ENCODE peak calls at places on chromosomes 3 and 15, in five cellular contexts. One of them, this sample, is unnamed.

GRCh38 chr3:126108689-126109075 is 24.8 kb upstream of the SLC41A3 start:
- DNase-seq in stimulated activated CD4-positive, alpha-beta T cell treated with anti-CD3 and anti-CD28 coated beads, Interleukin-2, amount 100 ng/mL, for 48 hours: no peak
- DNase-seq in lung: no peak
- DNase-seq in hepatic stellate cell: no peak
- DNase-seq in SW 1271: no peak
- DNase-seq in this sample: no peak

GRCh38 chr15:33028495-33028894 is 166.0 kb downstream of the FMN1 start:
- DNase-seq in stimulated activated CD4-positive, alpha-beta T cell treated with anti-CD3 and anti-CD28 coated beads, Interleukin-2, amount 100 ng/mL, for 48 hours: no peak
- DNase-seq in lung: no peak
- DNase-seq in hepatic stellate cell: no peak
- DNase-seq in SW 1271: no peak
- DNase-seq in this sample: no peak

GRCh38 chr15:87420017-87420416 is 836.5 kb downstream of the NTRK3 start:
- DNase-seq in hepatic stellate cell: no peak
- DNase-seq in SW 1271: no peak
- DNase-seq in lung: no peak
- DNase-seq in stimulated activated CD4-positive, alpha-beta T cell treated with anti-CD3 and anti-CD28 coated beads, Interleukin-2, amount 100 ng/mL, for 48 hours: no peak
- DNase-seq in this sample: no peak

GRCh38 chr15:61680260-61681037 is 379.8 kb downstream of the VPS13C start:
- DNase-seq in hepatic stellate cell: no peak
- DNase-seq in stimulated activated CD4-positive, alpha-beta T cell treated with anti-CD3 and anti-CD28 coated beads, Interleukin-2, amount 100 ng/mL, for 48 hours: no peak
- DNase-seq in lung: no peak
- DNase-seq in SW 1271: no peak
- DNase-seq in this sample: no peak

GRCh38 chr3:178022599-178022998 is 513.6 kb upstream of the KCNMB2 start:
- DNase-seq in hepatic stellate cell: no peak
- DNase-seq in SW 1271: no peak
- DNase-seq in lung: no peak
- DNase-seq in stimulated activated CD4-positive, alpha-beta T cell treated with anti-CD3 and anti-CD28 coated beads, Interleukin-2, amount 100 ng/mL, for 48 hours: no peak
- DNase-seq in this sample: peak

GRCh38 chr3:29065211-29065785 is 215.6 kb upstream of the RBMS3 start:
- DNase-seq in hepatic stellate cell: peak
- DNase-seq in stimulated activated CD4-positive, alpha-beta T cell treated with anti-CD3 and anti-CD28 coated beads, Interleukin-2, amount 100 ng/mL, for 48 hours: no peak
- DNase-seq in SW 1271: peak
- DNase-seq in lung: peak
- DNase-seq in this sample: peak

GRCh38 chr3:168034152-168034928 is 61.4 kb downstream of the GOLIM4 start:
- DNase-seq in hepatic stellate cell: peak
- DNase-seq in SW 1271: no peak
- DNase-seq in stimulated activated CD4-positive, alpha-beta T cell treated with anti-CD3 and anti-CD28 coated beads, Interleukin-2, amount 100 ng/mL, for 48 hours: no peak
- DNase-seq in lung: no peak
- DNase-seq in this sample: peak

GRCh38 chr3:112685435-112685834 is 44.5 kb upstream of the CCDC80 start:
- DNase-seq in SW 1271: no peak
- DNase-seq in lung: no peak
- DNase-seq in stimulated activated CD4-positive, alpha-beta T cell treated with anti-CD3 and anti-CD28 coated beads, Interleukin-2, amount 100 ng/mL, for 48 hours: no peak
- DNase-seq in hepatic stellate cell: peak
- DNase-seq in this sample: peak

GRCh38 chr15:67110958-67111864 is 45.8 kb downstream of the SMAD3 start:
- DNase-seq in SW 1271: no peak
- DNase-seq in stimulated activated CD4-positive, alpha-beta T cell treated with anti-CD3 and anti-CD28 coated beads, Interleukin-2, amount 100 ng/mL, for 48 hours: no peak
- DNase-seq in hepatic stellate cell: no peak
- DNase-seq in lung: no peak
- DNase-seq in this sample: no peak

GRCh38 chr3:110420158-110420641 is 651.4 kb upstream of the NECTIN3 start:
- DNase-seq in lung: no peak
- DNase-seq in SW 1271: peak
- DNase-seq in hepatic stellate cell: peak
- DNase-seq in stimulated activated CD4-positive, alpha-beta T cell treated with anti-CD3 and anti-CD28 coated beads, Interleukin-2, amount 100 ng/mL, for 48 hours: no peak
- DNase-seq in this sample: peak

GRCh38 chr15:37134699-37135131 is 34.4 kb upstream of the MEIS2 start:
- DNase-seq in SW 1271: no peak
- DNase-seq in stimulated activated CD4-positive, alpha-beta T cell treated with anti-CD3 and anti-CD28 coated beads, Interleukin-2, amount 100 ng/mL, for 48 hours: no peak
- DNase-seq in hepatic stellate cell: peak
- DNase-seq in lung: no peak
- DNase-seq in this sample: peak

GRCh38 chr3:188712257-188712924 is 459.4 kb upstream of the TPRG1 start:
- DNase-seq in SW 1271: no peak
- DNase-seq in hepatic stellate cell: peak
- DNase-seq in stimulated activated CD4-positive, alpha-beta T cell treated with anti-CD3 and anti-CD28 coated beads, Interleukin-2, amount 100 ng/mL, for 48 hours: no peak
- DNase-seq in lung: no peak
- DNase-seq in this sample: peak

GRCh38 chr15:99009741-99010370 is 2.3 kb upstream of the PGPEP1L start:
- DNase-seq in lung: no peak
- DNase-seq in stimulated activated CD4-positive, alpha-beta T cell treated with anti-CD3 and anti-CD28 coated beads, Interleukin-2, amount 100 ng/mL, for 48 hours: no peak
- DNase-seq in SW 1271: no peak
- DNase-seq in hepatic stellate cell: no peak
- DNase-seq in this sample: no peak

GRCh38 chr15:98668566-98669308 is 20.4 kb downstream of the IGF1R start:
- DNase-seq in SW 1271: no peak
- DNase-seq in stimulated activated CD4-positive, alpha-beta T cell treated with anti-CD3 and anti-CD28 coated beads, Interleukin-2, amount 100 ng/mL, for 48 hours: peak
- DNase-seq in lung: no peak
- DNase-seq in hepatic stellate cell: no peak
- DNase-seq in this sample: peak

GRCh38 chr15:97598353-97598798 is 362.1 kb upstream of the ARRDC4 start:
- DNase-seq in stimulated activated CD4-positive, alpha-beta T cell treated with anti-CD3 and anti-CD28 coated beads, Interleukin-2, amount 100 ng/mL, for 48 hours: no peak
- DNase-seq in lung: no peak
- DNase-seq in hepatic stellate cell: no peak
- DNase-seq in SW 1271: no peak
- DNase-seq in this sample: no peak

GRCh38 chr3:41769106-41769505 is 192.8 kb downstream of the ULK4 start:
- DNase-seq in SW 1271: no peak
- DNase-seq in hepatic stellate cell: no peak
- DNase-seq in stimulated activated CD4-positive, alpha-beta T cell treated with anti-CD3 and anti-CD28 coated beads, Interleukin-2, amount 100 ng/mL, for 48 hours: no peak
- DNase-seq in lung: no peak
- DNase-seq in this sample: no peak

GRCh38 chr3:127525373-127525772 is 65.2 kb downstream of the TPRA1 start:
- DNase-seq in hepatic stellate cell: no peak
- DNase-seq in stimulated activated CD4-positive, alpha-beta T cell treated with anti-CD3 and anti-CD28 coated beads, Interleukin-2, amount 100 ng/mL, for 48 hours: no peak
- DNase-seq in lung: no peak
- DNase-seq in SW 1271: no peak
- DNase-seq in this sample: peak

GRCh38 chr15:73806698-73807483 is 53.7 kb upstream of the INSYN1 start:
- DNase-seq in stimulated activated CD4-positive, alpha-beta T cell treated with anti-CD3 and anti-CD28 coated beads, Interleukin-2, amount 100 ng/mL, for 48 hours: no peak
- DNase-seq in hepatic stellate cell: no peak
- DNase-seq in SW 1271: no peak
- DNase-seq in lung: no peak
- DNase-seq in this sample: no peak

GRCh38 chr15:35047528-35047927 is 37.6 kb downstream of the NANOGP8 start:
- DNase-seq in stimulated activated CD4-positive, alpha-beta T cell treated with anti-CD3 and anti-CD28 coated beads, Interleukin-2, amount 100 ng/mL, for 48 hours: no peak
- DNase-seq in SW 1271: no peak
- DNase-seq in lung: no peak
- DNase-seq in hepatic stellate cell: no peak
- DNase-seq in this sample: no peak

GRCh38 chr15:67914537-67915373 is 74.9 kb upstream of the RNU6-1 start:
- DNase-seq in lung: peak
- DNase-seq in stimulated activated CD4-positive, alpha-beta T cell treated with anti-CD3 and anti-CD28 coated beads, Interleukin-2, amount 100 ng/mL, for 48 hours: no peak
- DNase-seq in hepatic stellate cell: no peak
- DNase-seq in SW 1271: no peak
- DNase-seq in this sample: no peak

GRCh38 chr15:62858343-62858742 is 184.2 kb upstream of the TPM1 start:
- DNase-seq in stimulated activated CD4-positive, alpha-beta T cell treated with anti-CD3 and anti-CD28 coated beads, Interleukin-2, amount 100 ng/mL, for 48 hours: no peak
- DNase-seq in hepatic stellate cell: no peak
- DNase-seq in lung: no peak
- DNase-seq in SW 1271: no peak
- DNase-seq in this sample: no peak

GRCh38 chr3:23495507-23495906 is 292.4 kb downstream of the UBE2E2 start:
- DNase-seq in SW 1271: no peak
- DNase-seq in stimulated activated CD4-positive, alpha-beta T cell treated with anti-CD3 and anti-CD28 coated beads, Interleukin-2, amount 100 ng/mL, for 48 hours: no peak
- DNase-seq in hepatic stellate cell: no peak
- DNase-seq in lung: no peak
- DNase-seq in this sample: peak

GRCh38 chr3:56361731-56362130 is 106.5 kb downstream of the ERC2 start:
- DNase-seq in hepatic stellate cell: no peak
- DNase-seq in lung: no peak
- DNase-seq in SW 1271: no peak
- DNase-seq in stimulated activated CD4-positive, alpha-beta T cell treated with anti-CD3 and anti-CD28 coated beads, Interleukin-2, amount 100 ng/mL, for 48 hours: no peak
- DNase-seq in this sample: no peak

GRCh38 chr3:136194409-136195257 is 1.5 kb downstream of the MSL2 start:
- DNase-seq in hepatic stellate cell: no peak
- DNase-seq in stimulated activated CD4-positive, alpha-beta T cell treated with anti-CD3 and anti-CD28 coated beads, Interleukin-2, amount 100 ng/mL, for 48 hours: peak
- DNase-seq in SW 1271: no peak
- DNase-seq in lung: peak
- DNase-seq in this sample: no peak

GRCh38 chr3:122947086-122947611 is 80.4 kb downstream of the SEMA5B start:
- DNase-seq in hepatic stellate cell: no peak
- DNase-seq in SW 1271: no peak
- DNase-seq in stimulated activated CD4-positive, alpha-beta T cell treated with anti-CD3 and anti-CD28 coated beads, Interleukin-2, amount 100 ng/mL, for 48 hours: no peak
- DNase-seq in lung: no peak
- DNase-seq in this sample: no peak

GRCh38 chr3:151135548-151136337 is 50.3 kb downstream of the MED12L start:
- DNase-seq in hepatic stellate cell: no peak
- DNase-seq in SW 1271: no peak
- DNase-seq in lung: peak
- DNase-seq in stimulated activated CD4-positive, alpha-beta T cell treated with anti-CD3 and anti-CD28 coated beads, Interleukin-2, amount 100 ng/mL, for 48 hours: peak
- DNase-seq in this sample: no peak

GRCh38 chr3:100123112-100123511 is 8.8 kb upstream of the FILIP1L start:
- DNase-seq in lung: no peak
- DNase-seq in stimulated activated CD4-positive, alpha-beta T cell treated with anti-CD3 and anti-CD28 coated beads, Interleukin-2, amount 100 ng/mL, for 48 hours: no peak
- DNase-seq in SW 1271: no peak
- DNase-seq in hepatic stellate cell: no peak
- DNase-seq in this sample: no peak

GRCh38 chr3:120062474-120062873 is 31.8 kb downstream of the GSK3B start:
- DNase-seq in lung: no peak
- DNase-seq in hepatic stellate cell: no peak
- DNase-seq in stimulated activated CD4-positive, alpha-beta T cell treated with anti-CD3 and anti-CD28 coated beads, Interleukin-2, amount 100 ng/mL, for 48 hours: no peak
- DNase-seq in SW 1271: no peak
- DNase-seq in this sample: no peak

GRCh38 chr3:123683146-123683545 is 98.3 kb upstream of the HACD2 start:
- DNase-seq in SW 1271: no peak
- DNase-seq in stimulated activated CD4-positive, alpha-beta T cell treated with anti-CD3 and anti-CD28 coated beads, Interleukin-2, amount 100 ng/mL, for 48 hours: no peak
- DNase-seq in hepatic stellate cell: no peak
- DNase-seq in lung: no peak
- DNase-seq in this sample: no peak

GRCh38 chr3:25885544-25885943 is 95.7 kb downstream of the OXSM start:
- DNase-seq in lung: no peak
- DNase-seq in SW 1271: no peak
- DNase-seq in hepatic stellate cell: no peak
- DNase-seq in stimulated activated CD4-positive, alpha-beta T cell treated with anti-CD3 and anti-CD28 coated beads, Interleukin-2, amount 100 ng/mL, for 48 hours: no peak
- DNase-seq in this sample: no peak

GRCh38 chr3:29447946-29448632 is 167.2 kb downstream of the RBMS3 start:
- DNase-seq in hepatic stellate cell: no peak
- DNase-seq in lung: no peak
- DNase-seq in SW 1271: no peak
- DNase-seq in stimulated activated CD4-positive, alpha-beta T cell treated with anti-CD3 and anti-CD28 coated beads, Interleukin-2, amount 100 ng/mL, for 48 hours: no peak
- DNase-seq in this sample: no peak

This sample was measured in HFFc6.